ENCODE peak calls at places on chromosomes 12 and 14, in ten cellular contexts. A is activated T-cell treated with anti-CD3 and anti-CD28 coated beads for 4 hours; J is stimulated activated CD4-positive, alpha-beta T cell treated with anti-CD3 and anti-CD28 coated beads, Interleukin-4, amount 100 ng/mL, for 24 hours; F is kidney epithelial cell; Z is neural crest cell; V is caudate nucleus; I is sciatic nerve; E is naive thymus-derived CD4-positive, alpha-beta T cell; B is activated naive CD8-positive, alpha-beta T cell treated with anti-CD3 and anti-CD28 coated beads, Interleukin-2, amount 50 U/mL, for 16 hours; C is G401. X is an unnamed sample.

GRCh38 chr12:79046021-79046420 is 181.4 kb downstream of the SYT1 start:
- DNase-seq in A (no peak), J (no peak), F (no peak), Z (no peak), V (no peak), I (no peak), E (no peak), B (no peak), C (peak; percentile 79), X (no peak)

GRCh38 chr12:100413006-100413405 is 56.1 kb downstream of the SLC17A8 start:
- DNase-seq in A (no peak), J (no peak), F (no peak), Z (no peak), V (no peak), I (no peak), E (no peak), B (no peak), C (no peak), X (no peak)

GRCh38 chr14:90093942-90094595 is 32.3 kb downstream of the KCNK13 start:
- DNase-seq in A (no peak), J (no peak), F (no peak), Z (no peak), V (no peak), I (no peak), E (no peak), B (no peak), C (no peak), X (no peak)

GRCh38 chr12:52267699-52268098 is 6.7 kb upstream of the KRT86 start:
- DNase-seq in A (no peak), J (no peak), F (no peak), Z (no peak), V (no peak), I (no peak), E (no peak), B (no peak), C (no peak), X (no peak)

GRCh38 chr12:94458882-94459772 is 540 bp downstream of the CEP83 start:
- DNase-seq in A (no peak), J (no peak), F (no peak), Z (no peak), V (no peak), I (no peak), E (no peak), B (no peak), C (no peak), X (no peak)

GRCh38 chr12:48202766-48203165 is 326 bp downstream of the OR10AD1 start:
- DNase-seq in A (no peak), J (no peak), F (no peak), Z (no peak), V (no peak), I (no peak), E (no peak), B (no peak), C (no peak), X (no peak)

GRCh38 chr14:93720076-93720815 is 68.0 kb downstream of the PRIMA1 start:
- DNase-seq in A (no peak), J (no peak), F (no peak), Z (no peak), V (no peak), I (no peak), E (no peak), B (no peak), C (no peak), X (no peak)

GRCh38 chr14:65439117-65439516 is 26.6 kb downstream of the FUT8 start:
- DNase-seq in A (no peak), J (no peak), F (no peak), Z (no peak), V (no peak), I (no peak), E (no peak), B (no peak), C (no peak), X (no peak)

GRCh38 chr12:106837782-106838181 is 63.3 kb downstream of the RIC8B start:
- DNase-seq in A (no peak), J (no peak), F (no peak), Z (no peak), V (no peak), I (no peak), E (no peak), B (no peak), C (no peak), X (no peak)

GRCh38 chr14:80414080-80414479 is 202.8 kb upstream of the DIO2 start:
- DNase-seq in A (no peak), J (no peak), F (no peak), Z (no peak), V (no peak), I (no peak), E (no peak), B (no peak), C (no peak), X (no peak)

GRCh38 chr12:125244338-125244737 is 179.1 kb downstream of the AACS start:
- DNase-seq in A (no peak), J (no peak), F (no peak), Z (no peak), V (no peak), I (no peak), E (no peak), B (no peak), C (no peak), X (no peak)

GRCh38 chr12:51334774-51335173 is 10.8 kb upstream of the BIN2 start:
- DNase-seq in A (no peak), J (no peak), F (no peak), Z (no peak), V (no peak), I (no peak), E (no peak), B (no peak), C (no peak), X (no peak)

GRCh38 chr12:75345531-75345930 is 11.1 kb downstream of the GLIPR1L1 start:
- DNase-seq in A (no peak), J (no peak), F (no peak), Z (no peak), V (no peak), I (no peak), E (no peak), B (no peak), C (no peak), X (no peak)

GRCh38 chr14:92651793-92652382 is 96.5 kb downstream of the LGMN start:
- DNase-seq in A (no peak), J (peak; percentile 45), F (no peak), Z (no peak), V (no peak), I (peak; percentile 73), E (peak; percentile 32), B (no peak), C (no peak), X (no peak)

GRCh38 chr12:106144847-106145246 is 6.1 kb upstream of the NUAK1 start:
- DNase-seq in A (no peak), J (no peak), F (no peak), Z (no peak), V (no peak), I (no peak), E (no peak), B (no peak), C (no peak), X (no peak)

GRCh38 chr14:100323121-100323941 is at the start of gene SLC25A47:
- DNase-seq in A (no peak), J (no peak), F (no peak), Z (no peak), V (no peak), I (no peak), E (no peak), B (no peak), C (no peak), X (no peak)

GRCh38 chr12:84497819-84498218 is 414.8 kb downstream of the SLC6A15 start:
- DNase-seq in A (no peak), J (no peak), F (no peak), Z (no peak), V (no peak), I (no peak), E (no peak), B (no peak), C (peak; percentile 15), X (no peak)

GRCh38 chr12:110590806-110591326 is 7.7 kb upstream of the PPTC7 start:
- DNase-seq in A (no peak), J (no peak), F (no peak), Z (no peak), V (no peak), I (no peak), E (no peak), B (no peak), C (no peak), X (no peak)

X was measured in WTC11.